ENCODE peak calls at places on chromosome 6, in eight cellular contexts. One of them, this sample, is unnamed.

GRCh38 chr6:105688573-105688972 is 285.7 kb upstream of the PREP start:
- DNase-seq in NCI-H2081: no peak
- DNase-seq in stimulated activated naive B cell treated with anti-CD40 and anti-IgM and Interleukin-4, amounts not matched to agents 10 μg/mL and 1 μg/mL and 100 μg/mL, for 72 hours: no peak
- DNase-seq in activated CD8-positive, alpha-beta T cell treated with anti-CD3 and anti-CD28 coated beads for 36 hours: peak
- DNase-seq in GM13976: no peak
- DNase-seq in foreskin fibroblast: no peak
- DNase-seq in A172: no peak
- DNase-seq in H9: no peak
- DNase-seq in this sample: no peak

GRCh38 chr6:112934433-112935327 is 587.5 kb downstream of the RFPL4B start:
- DNase-seq in NCI-H2081: no peak
- DNase-seq in stimulated activated naive B cell treated with anti-CD40 and anti-IgM and Interleukin-4, amounts not matched to agents 10 μg/mL and 1 μg/mL and 100 μg/mL, for 72 hours: no peak
- DNase-seq in activated CD8-positive, alpha-beta T cell treated with anti-CD3 and anti-CD28 coated beads for 36 hours: no peak
- DNase-seq in GM13976: no peak
- DNase-seq in foreskin fibroblast: no peak
- DNase-seq in A172: no peak
- DNase-seq in H9: no peak
- DNase-seq in this sample: no peak

GRCh38 chr6:15351631-15352030 is 105.8 kb downstream of the JARID2 start:
- DNase-seq in NCI-H2081: no peak
- DNase-seq in stimulated activated naive B cell treated with anti-CD40 and anti-IgM and Interleukin-4, amounts not matched to agents 10 μg/mL and 1 μg/mL and 100 μg/mL, for 72 hours: no peak
- DNase-seq in activated CD8-positive, alpha-beta T cell treated with anti-CD3 and anti-CD28 coated beads for 36 hours: no peak
- DNase-seq in GM13976: no peak
- DNase-seq in foreskin fibroblast: peak
- DNase-seq in A172: peak
- DNase-seq in H9: no peak
- DNase-seq in this sample: no peak

GRCh38 chr6:34391711-34392496 is 565 bp downstream of the NUDT3 start:
- DNase-seq in NCI-H2081: peak
- DNase-seq in stimulated activated naive B cell treated with anti-CD40 and anti-IgM and Interleukin-4, amounts not matched to agents 10 μg/mL and 1 μg/mL and 100 μg/mL, for 72 hours: peak
- DNase-seq in activated CD8-positive, alpha-beta T cell treated with anti-CD3 and anti-CD28 coated beads for 36 hours: peak
- DNase-seq in GM13976: peak
- DNase-seq in foreskin fibroblast: peak
- DNase-seq in A172: peak
- DNase-seq in H9: peak
- DNase-seq in this sample: peak

GRCh38 chr6:128508588-128509296 is 11.7 kb downstream of the PTPRK start:
- DNase-seq in NCI-H2081: no peak
- DNase-seq in stimulated activated naive B cell treated with anti-CD40 and anti-IgM and Interleukin-4, amounts not matched to agents 10 μg/mL and 1 μg/mL and 100 μg/mL, for 72 hours: no peak
- DNase-seq in activated CD8-positive, alpha-beta T cell treated with anti-CD3 and anti-CD28 coated beads for 36 hours: no peak
- DNase-seq in GM13976: no peak
- DNase-seq in foreskin fibroblast: peak
- DNase-seq in A172: peak
- DNase-seq in H9: no peak
- DNase-seq in this sample: peak

GRCh38 chr6:39893286-39893685 is 41.0 kb downstream of the MOCS1 start:
- DNase-seq in NCI-H2081: no peak
- DNase-seq in stimulated activated naive B cell treated with anti-CD40 and anti-IgM and Interleukin-4, amounts not matched to agents 10 μg/mL and 1 μg/mL and 100 μg/mL, for 72 hours: no peak
- DNase-seq in activated CD8-positive, alpha-beta T cell treated with anti-CD3 and anti-CD28 coated beads for 36 hours: no peak
- DNase-seq in GM13976: no peak
- DNase-seq in foreskin fibroblast: no peak
- DNase-seq in A172: no peak
- DNase-seq in H9: no peak
- DNase-seq in this sample: no peak

GRCh38 chr6:144266091-144266649 is 19.0 kb upstream of the UTRN start:
- DNase-seq in NCI-H2081: no peak
- DNase-seq in stimulated activated naive B cell treated with anti-CD40 and anti-IgM and Interleukin-4, amounts not matched to agents 10 μg/mL and 1 μg/mL and 100 μg/mL, for 72 hours: no peak
- DNase-seq in activated CD8-positive, alpha-beta T cell treated with anti-CD3 and anti-CD28 coated beads for 36 hours: no peak
- DNase-seq in GM13976: no peak
- DNase-seq in foreskin fibroblast: peak
- DNase-seq in A172: peak
- DNase-seq in H9: peak
- DNase-seq in this sample: no peak

GRCh38 chr6:32692019-32692418 is 25.6 kb upstream of the HLA-DQB1 start:
- DNase-seq in NCI-H2081: no peak
- DNase-seq in stimulated activated naive B cell treated with anti-CD40 and anti-IgM and Interleukin-4, amounts not matched to agents 10 μg/mL and 1 μg/mL and 100 μg/mL, for 72 hours: peak
- DNase-seq in activated CD8-positive, alpha-beta T cell treated with anti-CD3 and anti-CD28 coated beads for 36 hours: peak
- DNase-seq in GM13976: peak
- DNase-seq in foreskin fibroblast: no peak
- DNase-seq in A172: no peak
- DNase-seq in H9: peak
- DNase-seq in this sample: no peak

GRCh38 chr6:124535746-124536145 is 426.5 kb upstream of the RNF217 start:
- DNase-seq in NCI-H2081: no peak
- DNase-seq in stimulated activated naive B cell treated with anti-CD40 and anti-IgM and Interleukin-4, amounts not matched to agents 10 μg/mL and 1 μg/mL and 100 μg/mL, for 72 hours: no peak
- DNase-seq in activated CD8-positive, alpha-beta T cell treated with anti-CD3 and anti-CD28 coated beads for 36 hours: no peak
- DNase-seq in GM13976: no peak
- DNase-seq in foreskin fibroblast: no peak
- DNase-seq in A172: peak
- DNase-seq in H9: no peak
- DNase-seq in this sample: no peak

GRCh38 chr6:107811591-107812218 is 12.4 kb downstream of the SCML4 start:
- DNase-seq in NCI-H2081: no peak
- DNase-seq in stimulated activated naive B cell treated with anti-CD40 and anti-IgM and Interleukin-4, amounts not matched to agents 10 μg/mL and 1 μg/mL and 100 μg/mL, for 72 hours: no peak
- DNase-seq in activated CD8-positive, alpha-beta T cell treated with anti-CD3 and anti-CD28 coated beads for 36 hours: no peak
- DNase-seq in GM13976: no peak
- DNase-seq in foreskin fibroblast: no peak
- DNase-seq in A172: peak
- DNase-seq in H9: no peak
- DNase-seq in this sample: no peak

GRCh38 chr6:2706482-2706881 is 44.2 kb downstream of the MYLK4 start:
- DNase-seq in NCI-H2081: no peak
- DNase-seq in stimulated activated naive B cell treated with anti-CD40 and anti-IgM and Interleukin-4, amounts not matched to agents 10 μg/mL and 1 μg/mL and 100 μg/mL, for 72 hours: no peak
- DNase-seq in activated CD8-positive, alpha-beta T cell treated with anti-CD3 and anti-CD28 coated beads for 36 hours: no peak
- DNase-seq in GM13976: no peak
- DNase-seq in foreskin fibroblast: no peak
- DNase-seq in A172: no peak
- DNase-seq in H9: no peak
- DNase-seq in this sample: no peak

GRCh38 chr6:138287144-138287955 is 69.1 kb upstream of the PBOV1 start:
- DNase-seq in NCI-H2081: peak
- DNase-seq in stimulated activated naive B cell treated with anti-CD40 and anti-IgM and Interleukin-4, amounts not matched to agents 10 μg/mL and 1 μg/mL and 100 μg/mL, for 72 hours: peak
- DNase-seq in activated CD8-positive, alpha-beta T cell treated with anti-CD3 and anti-CD28 coated beads for 36 hours: peak
- DNase-seq in GM13976: peak
- DNase-seq in foreskin fibroblast: no peak
- DNase-seq in A172: no peak
- DNase-seq in H9: peak
- DNase-seq in this sample: peak

GRCh38 chr6:107655245-107655644 is 165.3 kb downstream of the SOBP start:
- DNase-seq in NCI-H2081: peak
- DNase-seq in stimulated activated naive B cell treated with anti-CD40 and anti-IgM and Interleukin-4, amounts not matched to agents 10 μg/mL and 1 μg/mL and 100 μg/mL, for 72 hours: no peak
- DNase-seq in activated CD8-positive, alpha-beta T cell treated with anti-CD3 and anti-CD28 coated beads for 36 hours: peak
- DNase-seq in GM13976: no peak
- DNase-seq in foreskin fibroblast: no peak
- DNase-seq in A172: no peak
- DNase-seq in H9: peak
- DNase-seq in this sample: peak

GRCh38 chr6:21599074-21599639 is 5.6 kb downstream of the SOX4 start:
- DNase-seq in NCI-H2081: no peak
- DNase-seq in stimulated activated naive B cell treated with anti-CD40 and anti-IgM and Interleukin-4, amounts not matched to agents 10 μg/mL and 1 μg/mL and 100 μg/mL, for 72 hours: no peak
- DNase-seq in activated CD8-positive, alpha-beta T cell treated with anti-CD3 and anti-CD28 coated beads for 36 hours: no peak
- DNase-seq in GM13976: no peak
- DNase-seq in foreskin fibroblast: no peak
- DNase-seq in A172: no peak
- DNase-seq in H9: no peak
- DNase-seq in this sample: no peak

GRCh38 chr6:83603560-83603959 is 91.2 kb downstream of the PRSS35 start:
- DNase-seq in NCI-H2081: no peak
- DNase-seq in stimulated activated naive B cell treated with anti-CD40 and anti-IgM and Interleukin-4, amounts not matched to agents 10 μg/mL and 1 μg/mL and 100 μg/mL, for 72 hours: no peak
- DNase-seq in activated CD8-positive, alpha-beta T cell treated with anti-CD3 and anti-CD28 coated beads for 36 hours: no peak
- DNase-seq in GM13976: no peak
- DNase-seq in foreskin fibroblast: no peak
- DNase-seq in A172: no peak
- DNase-seq in H9: no peak
- DNase-seq in this sample: no peak

GRCh38 chr6:5175195-5175594 is 85.6 kb downstream of the LYRM4 start:
- DNase-seq in NCI-H2081: no peak
- DNase-seq in stimulated activated naive B cell treated with anti-CD40 and anti-IgM and Interleukin-4, amounts not matched to agents 10 μg/mL and 1 μg/mL and 100 μg/mL, for 72 hours: no peak
- DNase-seq in activated CD8-positive, alpha-beta T cell treated with anti-CD3 and anti-CD28 coated beads for 36 hours: peak
- DNase-seq in GM13976: no peak
- DNase-seq in foreskin fibroblast: no peak
- DNase-seq in A172: no peak
- DNase-seq in H9: peak
- DNase-seq in this sample: peak

GRCh38 chr6:89117285-89118108 is at the start of gene SRSF12:
- DNase-seq in NCI-H2081: peak
- DNase-seq in stimulated activated naive B cell treated with anti-CD40 and anti-IgM and Interleukin-4, amounts not matched to agents 10 μg/mL and 1 μg/mL and 100 μg/mL, for 72 hours: peak
- DNase-seq in activated CD8-positive, alpha-beta T cell treated with anti-CD3 and anti-CD28 coated beads for 36 hours: peak
- DNase-seq in GM13976: peak
- DNase-seq in foreskin fibroblast: peak
- DNase-seq in A172: no peak
- DNase-seq in H9: peak
- DNase-seq in this sample: peak

GRCh38 chr6:37971711-37972410 is 152.3 kb downstream of the ZFAND3 start:
- DNase-seq in NCI-H2081: no peak
- DNase-seq in stimulated activated naive B cell treated with anti-CD40 and anti-IgM and Interleukin-4, amounts not matched to agents 10 μg/mL and 1 μg/mL and 100 μg/mL, for 72 hours: no peak
- DNase-seq in activated CD8-positive, alpha-beta T cell treated with anti-CD3 and anti-CD28 coated beads for 36 hours: no peak
- DNase-seq in GM13976: no peak
- DNase-seq in foreskin fibroblast: no peak
- DNase-seq in A172: no peak
- DNase-seq in H9: no peak
- DNase-seq in this sample: no peak

This sample was measured in NB4.